ENCODE peak calls at places on chromosomes 16 and 17, in four cellular contexts. One of them, this sample, is unnamed.

GRCh38 chr16:73427177-73427576 is 379.2 kb upstream of the ZFHX3 start:
- DNase-seq in CD8-positive, alpha-beta memory T cell: no peak
- DNase-seq in SK-N-SH: no peak
- DNase-seq in heart right ventricle: no peak
- DNase-seq in this sample: no peak

GRCh38 chr17:57810740-57811632 is 38.9 kb downstream of the MRPS23 start:
- DNase-seq in SK-N-SH: peak
- DNase-seq in heart right ventricle: peak
- DNase-seq in CD8-positive, alpha-beta memory T cell: no peak
- DNase-seq in this sample: no peak

GRCh38 chr16:65122974-65123845 is 1.3 kb upstream of the CDH11 start:
- DNase-seq in heart right ventricle: peak
- DNase-seq in SK-N-SH: peak
- DNase-seq in CD8-positive, alpha-beta memory T cell: no peak
- DNase-seq in this sample: peak

GRCh38 chr16:53053967-53054669 is 673 bp upstream of the CHD9 start:
- DNase-seq in CD8-positive, alpha-beta memory T cell: no peak
- DNase-seq in heart right ventricle: peak
- DNase-seq in SK-N-SH: peak
- DNase-seq in this sample: no peak

GRCh38 chr16:57667526-57668258 is 414 bp upstream of the ADGRG3 start:
- DNase-seq in heart right ventricle: no peak
- DNase-seq in SK-N-SH: peak
- DNase-seq in CD8-positive, alpha-beta memory T cell: no peak
- DNase-seq in this sample: no peak

GRCh38 chr17:81057079-81057730 is 22.3 kb downstream of the BAIAP2 start:
- DNase-seq in heart right ventricle: peak
- DNase-seq in SK-N-SH: peak
- DNase-seq in CD8-positive, alpha-beta memory T cell: no peak
- DNase-seq in this sample: no peak

GRCh38 chr17:32627233-32628008 is 140.6 kb downstream of the CDK5R1 start:
- DNase-seq in heart right ventricle: no peak
- DNase-seq in CD8-positive, alpha-beta memory T cell: no peak
- DNase-seq in SK-N-SH: peak
- DNase-seq in this sample: peak

GRCh38 chr16:28300327-28300726 is 8.0 kb downstream of the SBK1 start:
- DNase-seq in heart right ventricle: no peak
- DNase-seq in SK-N-SH: no peak
- DNase-seq in CD8-positive, alpha-beta memory T cell: no peak
- DNase-seq in this sample: no peak

GRCh38 chr17:11589706-11590105 is 8.6 kb upstream of the DNAH9 start:
- DNase-seq in SK-N-SH: no peak
- DNase-seq in heart right ventricle: no peak
- DNase-seq in CD8-positive, alpha-beta memory T cell: no peak
- DNase-seq in this sample: no peak

GRCh38 chr16:85281181-85281580 is 168.9 kb upstream of the CIBAR2 start:
- DNase-seq in CD8-positive, alpha-beta memory T cell: no peak
- DNase-seq in heart right ventricle: no peak
- DNase-seq in SK-N-SH: no peak
- DNase-seq in this sample: no peak

GRCh38 chr16:24986512-24987303 is 28.5 kb downstream of the ARHGAP17 start:
- DNase-seq in heart right ventricle: peak
- DNase-seq in CD8-positive, alpha-beta memory T cell: no peak
- DNase-seq in SK-N-SH: no peak
- DNase-seq in this sample: no peak

GRCh38 chr17:44782349-44782850 is 23.6 kb downstream of the ADAM11 start:
- DNase-seq in heart right ventricle: no peak
- DNase-seq in CD8-positive, alpha-beta memory T cell: no peak
- DNase-seq in SK-N-SH: no peak
- DNase-seq in this sample: no peak

GRCh38 chr16:4379001-4379688 is 7.5 kb downstream of the VASN start:
- DNase-seq in SK-N-SH: no peak
- DNase-seq in heart right ventricle: peak
- DNase-seq in CD8-positive, alpha-beta memory T cell: no peak
- DNase-seq in this sample: no peak

GRCh38 chr17:39950871-39951348 is 11.9 kb upstream of the GSDMA start:
- DNase-seq in CD8-positive, alpha-beta memory T cell: no peak
- DNase-seq in SK-N-SH: no peak
- DNase-seq in heart right ventricle: peak
- DNase-seq in this sample: no peak

GRCh38 chr17:50274142-50274944 is at the start of gene TMEM92:
- DNase-seq in heart right ventricle: no peak
- DNase-seq in SK-N-SH: peak
- DNase-seq in CD8-positive, alpha-beta memory T cell: no peak
- DNase-seq in this sample: no peak

GRCh38 chr16:77043076-77043475 is 147.9 kb upstream of the MON1B start:
- DNase-seq in heart right ventricle: no peak
- DNase-seq in SK-N-SH: peak
- DNase-seq in CD8-positive, alpha-beta memory T cell: no peak
- DNase-seq in this sample: no peak

GRCh38 chr16:68420366-68420765 is 27.9 kb downstream of the SMPD3 start:
- DNase-seq in CD8-positive, alpha-beta memory T cell: no peak
- DNase-seq in heart right ventricle: no peak
- DNase-seq in SK-N-SH: no peak
- DNase-seq in this sample: no peak

GRCh38 chr17:50947844-50948514 is 81.8 kb upstream of the TOB1 start:
- DNase-seq in CD8-positive, alpha-beta memory T cell: no peak
- DNase-seq in heart right ventricle: peak
- DNase-seq in SK-N-SH: peak
- DNase-seq in this sample: no peak

GRCh38 chr17:80486692-80487091 is 10.3 kb upstream of the NPTX1 start:
- DNase-seq in heart right ventricle: no peak
- DNase-seq in CD8-positive, alpha-beta memory T cell: no peak
- DNase-seq in SK-N-SH: no peak
- DNase-seq in this sample: no peak

GRCh38 chr17:48100591-48101011 is 677 bp downstream of the CBX1 start:
- DNase-seq in CD8-positive, alpha-beta memory T cell: no peak
- DNase-seq in SK-N-SH: peak
- DNase-seq in heart right ventricle: peak
- DNase-seq in this sample: peak

GRCh38 chr17:80827646-80828643 is 163.7 kb upstream of the CHMP6 start:
- DNase-seq in heart right ventricle: no peak
- DNase-seq in SK-N-SH: no peak
- DNase-seq in CD8-positive, alpha-beta memory T cell: no peak
- DNase-seq in this sample: no peak

GRCh38 chr16:55437627-55438026 is 41.4 kb upstream of the MMP2 start:
- DNase-seq in heart right ventricle: no peak
- DNase-seq in SK-N-SH: no peak
- DNase-seq in CD8-positive, alpha-beta memory T cell: no peak
- DNase-seq in this sample: no peak

GRCh38 chr17:64777413-64778101 is 115.5 kb upstream of the SMURF2 start:
- DNase-seq in heart right ventricle: peak
- DNase-seq in CD8-positive, alpha-beta memory T cell: no peak
- DNase-seq in SK-N-SH: peak
- DNase-seq in this sample: peak

GRCh38 chr17:27076814-27077213 is 217.1 kb upstream of the WSB1 start:
- DNase-seq in CD8-positive, alpha-beta memory T cell: no peak
- DNase-seq in SK-N-SH: no peak
- DNase-seq in heart right ventricle: no peak
- DNase-seq in this sample: no peak

GRCh38 chr16:67518676-67519075 is 10.0 kb upstream of the RIPOR1 start:
- DNase-seq in SK-N-SH: no peak
- DNase-seq in CD8-positive, alpha-beta memory T cell: no peak
- DNase-seq in heart right ventricle: no peak
- DNase-seq in this sample: no peak

GRCh38 chr17:80981062-80981902 is 10.4 kb upstream of the CHMP6 start:
- DNase-seq in SK-N-SH: peak
- DNase-seq in CD8-positive, alpha-beta memory T cell: no peak
- DNase-seq in heart right ventricle: peak
- DNase-seq in this sample: no peak

GRCh38 chr16:528111-529011 is 849 bp downstream of the CAPN15 start:
- DNase-seq in CD8-positive, alpha-beta memory T cell: no peak
- DNase-seq in heart right ventricle: no peak
- DNase-seq in SK-N-SH: peak
- DNase-seq in this sample: no peak

GRCh38 chr17:4310349-4311060 is 46.7 kb upstream of the ANKFY1 start:
- DNase-seq in CD8-positive, alpha-beta memory T cell: no peak
- DNase-seq in heart right ventricle: no peak
- DNase-seq in SK-N-SH: no peak
- DNase-seq in this sample: no peak

GRCh38 chr16:16067127-16067526 is 117.7 kb downstream of the ABCC1 start:
- DNase-seq in CD8-positive, alpha-beta memory T cell: no peak
- DNase-seq in SK-N-SH: no peak
- DNase-seq in heart right ventricle: peak
- DNase-seq in this sample: no peak

GRCh38 chr17:58702045-58702476 is 9.7 kb downstream of the RAD51C start:
- DNase-seq in CD8-positive, alpha-beta memory T cell: no peak
- DNase-seq in SK-N-SH: no peak
- DNase-seq in heart right ventricle: no peak
- DNase-seq in this sample: no peak

GRCh38 chr17:66542967-66543525 is 240.6 kb downstream of the PRKCA start:
- DNase-seq in SK-N-SH: no peak
- DNase-seq in heart right ventricle: no peak
- DNase-seq in CD8-positive, alpha-beta memory T cell: no peak
- DNase-seq in this sample: no peak

DNA sequence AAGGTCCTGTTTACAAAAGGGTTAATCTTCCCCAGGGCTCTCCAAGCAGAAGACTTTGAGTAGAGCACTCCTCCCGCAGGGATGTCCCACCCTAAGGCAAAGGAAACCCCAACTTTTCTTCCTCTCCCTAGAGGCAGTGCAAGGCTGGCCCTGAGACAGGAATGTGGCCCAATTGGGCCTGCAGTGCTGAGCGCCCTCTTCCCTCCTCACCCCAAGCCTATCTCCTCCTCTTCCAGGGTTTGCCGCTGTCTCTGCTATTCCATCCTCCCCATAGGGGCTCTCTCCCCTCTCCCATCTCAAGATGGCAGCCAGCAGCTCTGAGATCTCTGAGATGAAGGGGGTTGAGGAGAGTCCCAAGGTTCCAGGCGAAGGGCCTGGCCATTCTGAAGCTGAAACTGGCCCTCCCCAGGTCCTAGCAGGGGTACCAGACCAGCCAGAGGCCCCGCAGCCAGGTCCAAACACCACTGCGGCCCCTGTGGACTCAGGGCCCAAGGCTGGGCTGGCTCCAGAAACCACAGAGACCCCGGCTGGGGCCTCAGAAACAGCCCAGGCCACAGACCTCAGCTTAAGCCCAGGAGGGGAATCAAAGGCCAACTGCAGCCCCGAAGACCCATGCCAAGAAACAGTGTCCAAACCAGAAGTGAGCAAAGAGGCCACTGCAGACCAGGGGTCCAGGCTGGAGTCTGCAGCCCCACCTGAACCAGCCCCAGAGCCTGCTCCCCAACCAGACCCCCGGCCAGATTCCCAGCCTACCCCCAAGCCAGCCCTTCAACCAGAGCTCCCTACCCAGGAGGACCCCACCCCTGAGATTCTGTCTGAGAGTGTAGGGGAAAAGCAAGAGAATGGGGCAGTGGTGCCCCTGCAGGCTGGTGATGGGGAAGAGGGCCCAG is 1.0 kb downstream of the PRRT2 start:
- DNase-seq in SK-N-SH: no peak
- DNase-seq in CD8-positive, alpha-beta memory T cell: no peak
- DNase-seq in heart right ventricle: no peak
- DNase-seq in this sample: no peak
- H3K27ac ChIP-seq in SK-N-SH: peak
- H3K27ac ChIP-seq in CD8-positive, alpha-beta memory T cell: no peak
- H3K27ac ChIP-seq in heart right ventricle: no peak
- H3K27ac ChIP-seq in this sample: peak

DNA sequence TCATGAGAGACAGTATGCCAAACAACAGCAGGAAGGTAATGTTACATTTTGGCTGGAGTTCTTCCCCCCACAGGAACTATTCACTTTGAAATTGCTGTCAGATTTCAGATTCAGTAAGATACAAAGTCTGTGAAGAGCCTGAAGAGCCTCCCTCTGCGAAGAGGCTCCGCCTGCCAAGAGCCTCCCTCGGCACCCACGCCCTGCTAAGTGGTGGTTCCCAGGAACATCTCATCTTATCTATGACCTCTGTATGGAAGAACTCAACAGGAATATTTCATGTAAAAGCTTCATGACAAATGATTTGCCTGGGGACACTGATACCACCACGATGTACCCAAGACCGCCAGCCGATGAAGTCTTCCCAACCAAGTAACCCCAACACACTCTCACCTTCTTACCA is 3.2 kb downstream of the ZC3H7A start:
- DNase-seq in heart right ventricle: peak
- DNase-seq in CD8-positive, alpha-beta memory T cell: no peak
- DNase-seq in SK-N-SH: no peak
- DNase-seq in this sample: no peak
- H3K27ac ChIP-seq in heart right ventricle: peak
- H3K27ac ChIP-seq in CD8-positive, alpha-beta memory T cell: no peak
- H3K27ac ChIP-seq in SK-N-SH: no peak
- H3K27ac ChIP-seq in this sample: no peak

GRCh38 chr17:76755285-76755684 is 17.4 kb downstream of the MFSD11 start:
- DNase-seq in heart right ventricle: no peak
- DNase-seq in SK-N-SH: peak
- DNase-seq in CD8-positive, alpha-beta memory T cell: no peak
- DNase-seq in this sample: no peak

GRCh38 chr17:76748657-76749056 is 10.7 kb downstream of the MFSD11 start:
- DNase-seq in CD8-positive, alpha-beta memory T cell: no peak
- DNase-seq in heart right ventricle: no peak
- DNase-seq in SK-N-SH: no peak
- DNase-seq in this sample: no peak

GRCh38 chr17:76751416-76751993 is 13.6 kb downstream of the MFSD11 start:
- DNase-seq in CD8-positive, alpha-beta memory T cell: no peak
- DNase-seq in SK-N-SH: no peak
- DNase-seq in heart right ventricle: no peak
- DNase-seq in this sample: no peak

GRCh38 chr17:76752006-76752405 is 14.1 kb downstream of the MFSD11 start:
- DNase-seq in heart right ventricle: no peak
- DNase-seq in CD8-positive, alpha-beta memory T cell: peak
- DNase-seq in SK-N-SH: no peak
- DNase-seq in this sample: no peak

DNA sequence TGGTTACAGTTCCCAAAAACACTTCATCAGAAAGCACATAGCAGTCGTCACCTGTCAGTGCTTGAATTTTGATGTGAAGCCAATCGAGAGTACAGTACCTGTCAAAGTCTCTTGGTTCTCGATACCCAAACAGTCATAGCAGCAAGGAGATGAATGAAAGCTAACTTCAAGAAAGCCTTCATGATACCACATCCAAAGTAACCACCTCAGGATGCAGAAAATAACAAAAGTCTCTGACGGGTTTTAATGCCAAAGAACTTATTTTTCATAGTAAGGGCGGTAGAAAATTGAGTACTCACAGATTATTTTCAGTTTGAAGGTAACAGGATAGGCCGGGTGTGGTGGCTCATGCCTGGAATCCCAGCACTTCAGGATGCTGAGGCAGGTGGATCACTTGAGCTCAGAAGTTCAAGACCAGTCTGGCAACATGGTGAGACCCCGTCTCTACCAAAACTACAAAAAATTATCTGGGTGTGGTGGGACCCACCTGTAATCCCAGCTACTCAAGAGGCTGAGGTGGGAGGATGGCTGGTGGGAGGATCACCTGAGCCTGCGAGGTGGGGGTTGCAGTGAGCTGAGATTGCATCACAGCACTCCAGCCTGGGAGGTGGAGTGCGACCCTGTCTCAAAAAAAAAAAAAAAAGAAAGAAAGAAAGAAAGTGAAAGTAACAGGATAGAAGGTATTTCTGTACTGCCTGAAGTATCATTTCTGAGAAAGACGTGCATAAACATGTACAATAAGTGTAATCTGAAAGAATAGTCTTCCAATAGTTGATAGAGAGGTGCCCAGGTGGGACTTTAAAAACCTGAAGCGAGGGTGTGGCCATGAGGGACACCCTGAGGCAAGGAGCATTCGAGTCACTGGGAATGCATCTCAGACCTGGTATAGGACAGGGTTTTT is 15.4 kb downstream of the MFSD11 start:
- DNase-seq in heart right ventricle: no peak
- DNase-seq in SK-N-SH: no peak
- DNase-seq in CD8-positive, alpha-beta memory T cell: peak
- DNase-seq in this sample: no peak
- H3K27ac ChIP-seq in heart right ventricle: no peak
- H3K27ac ChIP-seq in SK-N-SH: no peak
- H3K27ac ChIP-seq in CD8-positive, alpha-beta memory T cell: peak
- H3K27ac ChIP-seq in this sample: no peak

GRCh38 chr17:70105641-70106040 is 30.6 kb downstream of the KCNJ16 start:
- DNase-seq in heart right ventricle: no peak
- DNase-seq in CD8-positive, alpha-beta memory T cell: no peak
- DNase-seq in SK-N-SH: no peak
- DNase-seq in this sample: no peak
- H3K27ac ChIP-seq in heart right ventricle: no peak
- H3K27ac ChIP-seq in CD8-positive, alpha-beta memory T cell: no peak
- H3K27ac ChIP-seq in SK-N-SH: no peak
- H3K27ac ChIP-seq in this sample: no peak

This sample was measured in caudate nucleus.